ENCODE peak calls at places on chromosomes 6 and 20, in six cellular contexts. O is HFF-Myc; Q is ureter; N is Peyer's patch; W is stimulated activated CD4-positive, alpha-beta T cell treated with anti-CD3 and anti-CD28 coated beads, Interleukin-4, amount 100 ng/mL, for 4 hours; R is WERI-Rb-1. U is an unnamed sample.

GRCh38 chr6:33430991-33431879 is 11.4 kb downstream of the SYNGAP1 start:
- DNase-seq in O (no peak), Q (peak; percentile 75), N (peak; percentile 82), W (peak; percentile 75), R (peak; percentile 89), U (no peak)

GRCh38 chr6:158797331-158798202 is 21.6 kb downstream of the EZR start:
- DNase-seq in O (no peak), Q (no peak), N (no peak), W (no peak), R (no peak), U (no peak)

GRCh38 chr6:30155522-30156261 is 5.3 kb downstream of the TRIM10 start:
- DNase-seq in O (no peak), Q (no peak), N (no peak), W (no peak), R (no peak), U (no peak)

GRCh38 chr6:106460481-106460880 is 100.0 kb downstream of the CRYBG1 start:
- DNase-seq in O (no peak), Q (no peak), N (no peak), W (no peak), R (no peak), U (no peak)

GRCh38 chr6:44216677-44217331 is at the start of gene MYMX:
- DNase-seq in O (no peak), Q (no peak), N (no peak), W (no peak), R (peak; percentile 57), U (no peak)

GRCh38 chr6:119129148-119129967 is 50.9 kb upstream of the FAM184A start:
- DNase-seq in O (peak; percentile 72), Q (no peak), N (no peak), W (no peak), R (no peak), U (no peak)

GRCh38 chr6:113645576-113645970 is 211.6 kb upstream of the MARCKS start:
- DNase-seq in O (peak; percentile 82), Q (peak; percentile 64), N (no peak), W (no peak), R (no peak), U (no peak)

GRCh38 chr20:4113546-4113945 is 98.2 kb upstream of the RNF24 start:
- DNase-seq in O (no peak), Q (no peak), N (no peak), W (no peak), R (no peak), U (no peak)

GRCh38 chr6:158040051-158040803 is 58.6 kb downstream of the SYNJ2 start:
- DNase-seq in O (peak; percentile 87), Q (no peak), N (no peak), W (peak; percentile 64), R (no peak), U (no peak)

GRCh38 chr20:35821807-35822242 is 50.0 kb downstream of the PHF20 start:
- DNase-seq in O (no peak), Q (no peak), N (no peak), W (no peak), R (no peak), U (peak; percentile 64)

GRCh38 chr20:49386848-49387605 is 95.4 kb downstream of the KCNB1 start:
- DNase-seq in O (no peak), Q (no peak), N (no peak), W (no peak), R (no peak), U (no peak)

GRCh38 chr6:68615965-68616364 is 19.1 kb upstream of the ADGRB3 start:
- DNase-seq in O (no peak), Q (no peak), N (no peak), W (no peak), R (no peak), U (no peak)